ENCODE peak calls at places on chromosome 18, in five cellular contexts. D, C, F, N and E are unnamed samples.

GRCh38 chr18:13613591-13614317 is 112.6 kb downstream of the FAM210A start:
- DNase-seq in N (no peak), D (no peak), C (no peak), F (no peak), E (no peak)

GRCh38 chr18:45249306-45249705 is 366.0 kb upstream of the SLC14A2 start:
- DNase-seq in C (no peak), F (no peak), N (peak), D (peak), E (peak)

GRCh38 chr18:77032121-77032758 is 100.3 kb downstream of the MBP start:
- DNase-seq in C (no peak), F (no peak), D (no peak), N (no peak), E (no peak)

GRCh38 chr18:62857278-62857976 is 142.1 kb downstream of the PHLPP1 start:
- DNase-seq in N (no peak), C (no peak), F (no peak), D (no peak), E (no peak)

GRCh38 chr18:3624818-3625716 is 175.1 kb downstream of the TGIF1 start:
- DNase-seq in D (peak), C (peak), F (peak), N (peak), E (peak)

GRCh38 chr18:61322265-61322873 is 10.9 kb upstream of the CDH20 start:
- DNase-seq in N (no peak), C (peak), F (no peak), D (peak), E (peak)

GRCh38 chr18:56575819-56576663 is 62.4 kb downstream of the TXNL1 start:
- DNase-seq in F (no peak), N (peak), D (peak), C (peak), E (peak)

GRCh38 chr18:62585274-62586147 is 62.7 kb downstream of the ZCCHC2 start:
- DNase-seq in D (no peak), C (no peak), F (no peak), N (no peak), E (no peak)

GRCh38 chr18:22223263-22223960 is 54.0 kb downstream of the GATA6 start:
- DNase-seq in C (peak), N (peak), D (peak), F (no peak), E (peak)

GRCh38 chr18:13409997-13410396 is 191.4 kb downstream of the LDLRAD4 start:
- DNase-seq in C (no peak), D (no peak), N (no peak), F (no peak), E (no peak)

GRCh38 chr18:1777843-1778242 is 793.5 kb downstream of the METTL4 start:
- DNase-seq in N (no peak), F (no peak), C (no peak), D (no peak), E (no peak)

GRCh38 chr18:26227051-26227672 is 917 bp downstream of the TAF4B start:
- DNase-seq in N (no peak), D (peak), C (peak), F (no peak), E (no peak)

GRCh38 chr18:70219688-70220087 is 14.2 kb upstream of the RTTN start:
- DNase-seq in D (no peak), C (no peak), F (no peak), N (no peak), E (no peak)

GRCh38 chr18:47983055-47983454 is 52.6 kb upstream of the SMAD2 start:
- DNase-seq in F (no peak), D (no peak), C (no peak), N (no peak), E (no peak)

GRCh38 chr18:76859474-76860339 is 37.4 kb downstream of the ZNF236 start:
- DNase-seq in C (no peak), D (no peak), N (no peak), F (no peak), E (no peak)

GRCh38 chr18:70289351-70290330 is 796 bp downstream of the SOCS6 start:
- DNase-seq in N (no peak), F (peak), D (peak), C (no peak), E (peak)

GRCh38 chr18:10490401-10491289 is 35.2 kb upstream of the NAPG start:
- DNase-seq in N (no peak), F (peak), D (no peak), C (peak), E (no peak)

GRCh38 chr18:23401400-23402347 is 51.4 kb upstream of the RIOK3 start:
- DNase-seq in F (no peak), N (no peak), C (peak), D (no peak), E (peak)

GRCh38 chr18:70284976-70285610 is 3.8 kb upstream of the SOCS6 start:
- DNase-seq in N (no peak), F (no peak), C (no peak), D (no peak), E (no peak)

GRCh38 chr18:79798999-79799370 is 1.2 kb downstream of the KCNG2 start:
- DNase-seq in F (no peak), C (no peak), N (no peak), D (no peak), E (no peak)

GRCh38 chr18:22471546-22472131 is 53.9 kb upstream of the CTAGE1 start:
- DNase-seq in N (no peak), D (peak), F (no peak), C (no peak), E (peak)

GRCh38 chr18:12779043-12779442 is 76.2 kb downstream of the PSMG2 start:
- DNase-seq in D (no peak), F (no peak), C (no peak), N (no peak), E (no peak)

GRCh38 chr18:74896390-74896991 is 298.8 kb downstream of the ZNF407 start:
- DNase-seq in F (peak), N (no peak), C (peak), D (peak), E (peak)